ENCODE peak calls at places on chromosome 15, in eight cellular contexts. N is fibroblast of lung, Z is mammary epithelial cell, R is K562, T is IMR-90, H is MM.1S, L is endothelial cell of umbilical vein, M is PC-3. Q is an unnamed sample. For H3K36me3, the result is how much of the 10 kb centered on the place peaks cover.

GRCh38 chr15:59456114-59456513 is 18.1 kb downstream of the FAM81A start:
- DNase-seq in T (no peak), M (peak), R (no peak), Z (peak), H (no peak), L (no peak), N (no peak), Q (peak)

GRCh38 chr15:62118446-62118964 is 46.6 kb downstream of the C2CD4B start:
- DNase-seq in M (no peak), N (no peak), T (peak), L (peak), Z (peak), R (no peak), H (no peak), Q (no peak)

GRCh38 chr15:64753419-64754185 is 21.8 kb downstream of the RBPMS2 start:
- DNase-seq in R (no peak), T (no peak), M (no peak), Z (no peak), H (no peak), N (no peak), L (no peak), Q (peak)

GRCh38 chr15:88571153-88572029 is 24.9 kb upstream of the DET1 start:
- DNase-seq in N (no peak), Z (no peak), M (no peak), H (no peak), L (no peak), T (no peak), R (no peak), Q (no peak)

GRCh38 chr15:37084602-37085001 is 15.7 kb downstream of the MEIS2 start:
- DNase-seq in M (no peak), N (no peak), L (peak), T (no peak), Z (no peak), H (no peak), R (no peak), Q (no peak)

GRCh38 chr15:89052474-89052873 is 35.8 kb upstream of the ABHD2 start:
- DNase-seq in N (peak), R (no peak), M (no peak), T (peak), Z (peak), H (no peak), L (no peak), Q (no peak)

GRCh38 chr15:58114812-58115211 is 23.4 kb upstream of the AQP9 start:
- DNase-seq in L (no peak), T (no peak), N (no peak), M (no peak), R (no peak), H (no peak), Z (no peak), Q (no peak)

GRCh38 chr15:67914537-67915373 is 74.9 kb upstream of the RNU6-1 start:
- DNase-seq in R (peak), T (peak), L (no peak), Z (no peak), N (peak), H (no peak), M (peak), Q (peak)

GRCh38 chr15:35630570-35630969 is 84.6 kb upstream of the DPH6 start:
- DNase-seq in T (no peak), L (no peak), H (no peak), R (no peak), M (no peak), Z (peak), N (no peak), Q (no peak)

DNA sequence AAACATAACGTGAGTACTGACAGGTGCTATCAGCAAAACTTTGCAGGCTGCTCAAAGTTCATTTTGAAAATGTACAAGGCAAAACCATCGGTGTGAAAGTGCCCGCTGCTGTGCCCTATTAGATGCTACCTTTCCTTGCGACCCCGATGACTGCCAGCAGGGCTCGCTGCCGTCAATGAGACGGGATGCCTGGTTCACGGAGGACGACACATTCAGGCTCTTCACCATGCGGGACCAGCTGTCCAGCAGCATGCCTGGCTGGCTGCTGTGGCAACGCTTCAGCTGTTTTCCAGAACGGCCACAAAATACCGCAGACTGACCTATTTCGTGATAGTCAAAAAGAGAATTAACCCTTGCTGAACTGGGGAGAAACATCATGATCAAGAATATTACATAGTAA is 92.7 kb upstream of the OCA2 start:
- DNase-seq in Z (no peak), M (no peak), T (peak), L (no peak), N (peak), R (no peak), H (no peak), Q (peak)
- H3K36me3 ChIP-seq in Z (under half), M (under half), T (under half), L (under half), N (under half), R (half or more), H (under half), Q (under half)

GRCh38 chr15:49309889-49310288 is 113.2 kb upstream of the FGF7 start:
- DNase-seq in N (no peak), Z (no peak), H (no peak), T (no peak), R (no peak), L (no peak), M (no peak), Q (no peak)

GRCh38 chr15:49315543-49315942 is 107.5 kb upstream of the FGF7 start:
- DNase-seq in R (no peak), M (no peak), H (no peak), Z (no peak), N (no peak), L (no peak), T (no peak), Q (no peak)

GRCh38 chr15:49308686-49309085 is 114.4 kb upstream of the FGF7 start:
- DNase-seq in L (no peak), R (no peak), T (no peak), N (no peak), H (no peak), Z (no peak), M (no peak), Q (no peak)

GRCh38 chr15:49314729-49315128 is 108.3 kb upstream of the FGF7 start:
- DNase-seq in L (no peak), M (no peak), H (no peak), N (no peak), Z (no peak), T (no peak), R (no peak), Q (no peak)

GRCh38 chr15:49313650-49314049 is 109.4 kb upstream of the FGF7 start:
- DNase-seq in Z (peak), N (peak), T (peak), R (no peak), L (no peak), H (no peak), M (peak), Q (no peak)
- H3K9ac ChIP-seq in Z (no peak), N (no peak), T (no peak), R (no peak), L (no peak), H (no peak), M (no peak), Q (no peak)

DNA sequence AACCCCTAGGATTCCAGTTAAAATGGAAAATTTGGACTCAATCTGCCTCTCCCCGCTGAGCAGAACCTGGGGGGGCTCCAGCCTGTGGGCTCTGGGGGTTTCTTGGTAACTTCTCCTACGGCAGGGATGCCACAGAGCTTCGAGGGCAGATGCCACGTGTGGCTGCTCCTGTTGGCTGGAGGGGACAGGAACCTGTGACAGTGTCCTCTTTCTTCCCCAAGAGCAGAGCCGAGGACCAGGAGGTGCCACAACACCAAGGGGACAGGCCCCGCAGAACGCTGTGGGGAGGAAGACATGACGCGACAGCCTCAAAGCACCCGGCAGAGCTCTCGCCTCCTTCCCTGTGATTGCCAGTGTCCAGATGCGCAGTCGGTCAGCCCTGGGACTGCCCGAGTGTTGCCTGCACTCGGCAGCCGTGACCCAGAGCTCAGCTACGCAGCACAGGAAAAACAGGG is 132.0 kb upstream of the MEF2A start:
- DNase-seq in R (no peak), Z (no peak), N (no peak), T (no peak), L (no peak), H (no peak), M (no peak), Q (peak)
- H3K27ac ChIP-seq in R (no peak), Z (no peak), N (no peak), T (no peak), L (no peak), H (no peak), M (no peak), Q (no peak)

DNA sequence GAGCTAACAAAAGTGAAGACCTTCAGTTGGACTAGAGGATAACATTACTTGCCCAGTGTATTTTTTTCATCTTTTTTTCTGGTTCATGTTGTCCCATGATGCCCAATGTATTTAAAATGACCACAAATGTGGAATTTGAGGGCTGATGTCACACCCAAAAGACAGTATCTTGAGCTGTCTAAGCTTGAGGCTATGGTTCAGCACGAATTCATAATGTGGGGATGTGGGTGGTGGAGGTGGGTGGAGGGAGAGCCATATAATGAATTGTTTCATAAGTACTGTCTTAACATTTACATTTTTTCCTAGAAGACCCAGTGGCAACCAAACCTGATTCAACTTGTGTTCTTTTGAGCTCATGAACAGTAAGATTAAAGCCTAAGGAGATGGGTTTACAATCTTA is 37.5 kb downstream of the CHAC1 start:
- DNase-seq in R (no peak), Z (no peak), H (no peak), M (no peak), L (no peak), N (no peak), T (no peak), Q (no peak)
- H3K36me3 ChIP-seq in R (half or more), Z (under half), H (under half), M (under half), L (under half), N (under half), T (under half), Q (under half)

GRCh38 chr15:31215490-31216209 is 111.0 kb upstream of the KLF13 start:
- DNase-seq in N (peak), R (peak), Z (peak), H (peak), L (peak), M (peak), T (no peak), Q (peak)

GRCh38 chr15:31217566-31218270 is 108.9 kb upstream of the KLF13 start:
- DNase-seq in H (no peak), N (no peak), M (no peak), L (no peak), R (no peak), T (no peak), Z (no peak), Q (no peak)

GRCh38 chr15:31217067-31217466 is 109.6 kb upstream of the KLF13 start:
- DNase-seq in N (no peak), H (no peak), L (no peak), R (no peak), M (no peak), T (no peak), Z (no peak), Q (no peak)

GRCh38 chr15:31214864-31215489 is 111.7 kb upstream of the KLF13 start:
- DNase-seq in N (peak), M (peak), L (no peak), Z (peak), H (no peak), T (no peak), R (no peak), Q (peak)

DNA sequence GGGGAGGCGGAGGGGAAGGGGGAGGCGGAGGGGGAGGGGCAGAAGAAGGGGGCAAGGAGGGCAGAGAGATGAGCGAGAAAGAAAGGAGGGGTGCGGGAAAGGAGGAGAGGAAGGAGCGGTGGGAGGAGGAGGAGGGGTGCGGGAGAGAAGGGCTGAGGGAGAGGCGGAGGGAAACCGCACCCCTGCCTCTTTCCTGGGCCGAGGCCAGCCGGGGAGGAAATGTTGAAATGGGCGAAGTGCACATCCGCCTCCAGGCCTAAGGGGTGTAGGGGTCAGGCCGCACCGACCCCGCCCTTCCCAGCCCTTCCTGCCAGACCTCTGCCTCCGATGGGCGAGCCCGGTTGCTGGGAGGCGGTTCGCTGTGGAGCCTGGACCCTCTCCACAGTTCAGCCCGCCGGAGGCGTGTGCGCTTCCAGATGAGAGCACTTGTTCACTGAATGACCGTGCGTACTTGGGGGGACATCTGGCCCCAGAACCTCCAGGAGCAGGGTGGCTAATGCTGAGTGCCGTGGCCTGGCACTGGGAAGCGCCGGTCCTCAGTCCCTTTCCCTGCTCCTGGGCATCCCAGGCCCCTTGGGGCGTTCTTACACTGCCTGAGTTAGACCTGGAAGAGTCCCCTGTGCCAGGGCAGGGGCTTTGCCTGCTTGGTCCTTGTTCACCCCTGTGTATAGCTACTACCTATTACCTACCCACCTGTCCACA is 110.3 kb upstream of the KLF13 start:
- DNase-seq in T (no peak), M (peak), R (peak), H (peak), N (peak), L (no peak), Z (peak), Q (peak)
- H3K9ac ChIP-seq in T (no peak), M (no peak), R (no peak), H (peak), N (no peak), L (no peak), Z (no peak), Q (peak)

GRCh38 chr15:79967331-79968182 is 3.4 kb downstream of the BCL2A1 start:
- DNase-seq in N (no peak), T (no peak), H (no peak), Z (no peak), L (no peak), R (no peak), M (peak), Q (no peak)
- H3K27ac ChIP-seq in N (no peak), T (no peak), H (no peak), Z (no peak), L (no peak), R (peak), M (peak), Q (no peak)

GRCh38 chr15:90873998-90874605 is 5.7 kb downstream of the FURIN start:
- DNase-seq in N (no peak), H (no peak), T (no peak), M (peak), Z (no peak), L (peak), R (peak), Q (no peak)
- H3K36me3 ChIP-seq in N (under half), H (under half), T (under half), M (under half), Z (under half), L (under half), R (half or more), Q (under half)